ENCODE peak calls at places on chromosomes 1 and 21, in five cellular contexts. R, X, K, S and F are unnamed samples.
A peak's percentile ranks its signal among the peaks of the same experiment; 100 is the strongest.

GRCh38 chr1:89736937-89737733 is 83.7 kb upstream of the LRRC8D start:
- DNase-seq in X (no peak), R (no peak), S (no peak), K (no peak), F (no peak)

GRCh38 chr1:41529621-41530395 is 45.3 kb upstream of the EDN2 start:
- DNase-seq in X (no peak), S (no peak), K (no peak), R (no peak), F (no peak)

GRCh38 chr21:46035809-46036695 is 54.5 kb downstream of the COL6A1 start:
- DNase-seq in X (peak; percentile 79), S (no peak), K (peak; percentile 40), R (no peak), F (peak; percentile 71)

GRCh38 chr1:116006486-116006964 is 30.2 kb downstream of the SLC22A15 start:
- DNase-seq in R (no peak), K (no peak), X (no peak), S (no peak), F (no peak)

GRCh38 chr1:242530761-242531160 is 6.3 kb upstream of the PLD5 start:
- DNase-seq in S (no peak), K (no peak), R (no peak), X (no peak), F (no peak)

GRCh38 chr1:16120940-16121410 is 34.9 kb downstream of the EPHA2 start:
- DNase-seq in R (no peak), K (no peak), S (no peak), X (no peak), F (no peak)

GRCh38 chr1:35452086-35452485 is 105.1 kb downstream of the KIAA0319L start:
- DNase-seq in S (no peak), X (no peak), R (no peak), K (no peak), F (peak; percentile 60)

GRCh38 chr1:162389021-162389818 is 7.7 kb downstream of the C1orf226 start:
- DNase-seq in S (no peak), K (no peak), X (no peak), R (no peak), F (no peak)

GRCh38 chr1:162285149-162285561 is 91.5 kb downstream of the SPATA46 start:
- DNase-seq in S (no peak), K (no peak), R (no peak), X (no peak), F (peak; percentile 28)

GRCh38 chr1:232462200-232462599 is 167.7 kb downstream of the SIPA1L2 start:
- DNase-seq in X (no peak), K (peak; percentile 31), S (no peak), R (no peak), F (no peak)

GRCh38 chr1:46948629-46949282 is 7.5 kb upstream of the CYP4A11 start:
- DNase-seq in R (no peak), S (no peak), K (no peak), X (no peak), F (no peak)

GRCh38 chr1:244383278-244383884 is 68.3 kb downstream of the ADSS2 start:
- DNase-seq in X (no peak), R (no peak), K (no peak), S (no peak), F (no peak)

GRCh38 chr1:24047101-24047459 is 64.9 kb downstream of the MYOM3 start:
- DNase-seq in K (no peak), R (peak; percentile 28), S (no peak), X (no peak), F (peak; percentile 33)

GRCh38 chr1:25513666-25514065 is 29.7 kb upstream of the LDLRAP1 start:
- DNase-seq in X (no peak), R (no peak), S (no peak), K (no peak), F (no peak)

GRCh38 chr21:33158654-33159053 is 71.1 kb upstream of the IFNAR2 start:
- DNase-seq in K (no peak), R (no peak), X (no peak), S (no peak), F (no peak)

GRCh38 chr1:71045463-71046028 is 2.1 kb downstream of the PTGER3 start:
- DNase-seq in S (no peak), X (no peak), K (no peak), R (no peak), F (no peak)

GRCh38 chr1:24216254-24216653 is 29.2 kb upstream of the IFNLR1 start:
- DNase-seq in X (no peak), K (no peak), R (no peak), S (no peak), F (no peak)

GRCh38 chr1:233114159-233114558 is 163.7 kb downstream of the NTPCR start:
- DNase-seq in K (peak; percentile 42), S (no peak), R (no peak), X (no peak), F (no peak)

GRCh38 chr1:210669951-210670350 is 341.2 kb downstream of the HHAT start:
- DNase-seq in S (no peak), X (no peak), R (no peak), K (no peak), F (no peak)

GRCh38 chr1:39872698-39873097 is 10.6 kb downstream of the TRIT1 start:
- DNase-seq in K (no peak), S (no peak), R (no peak), X (no peak), F (no peak)

GRCh38 chr21:46189959-46190490 is 5.8 kb upstream of the SPATC1L start:
- DNase-seq in K (no peak), R (no peak), S (no peak), X (peak; percentile 18), F (no peak)

DNA sequence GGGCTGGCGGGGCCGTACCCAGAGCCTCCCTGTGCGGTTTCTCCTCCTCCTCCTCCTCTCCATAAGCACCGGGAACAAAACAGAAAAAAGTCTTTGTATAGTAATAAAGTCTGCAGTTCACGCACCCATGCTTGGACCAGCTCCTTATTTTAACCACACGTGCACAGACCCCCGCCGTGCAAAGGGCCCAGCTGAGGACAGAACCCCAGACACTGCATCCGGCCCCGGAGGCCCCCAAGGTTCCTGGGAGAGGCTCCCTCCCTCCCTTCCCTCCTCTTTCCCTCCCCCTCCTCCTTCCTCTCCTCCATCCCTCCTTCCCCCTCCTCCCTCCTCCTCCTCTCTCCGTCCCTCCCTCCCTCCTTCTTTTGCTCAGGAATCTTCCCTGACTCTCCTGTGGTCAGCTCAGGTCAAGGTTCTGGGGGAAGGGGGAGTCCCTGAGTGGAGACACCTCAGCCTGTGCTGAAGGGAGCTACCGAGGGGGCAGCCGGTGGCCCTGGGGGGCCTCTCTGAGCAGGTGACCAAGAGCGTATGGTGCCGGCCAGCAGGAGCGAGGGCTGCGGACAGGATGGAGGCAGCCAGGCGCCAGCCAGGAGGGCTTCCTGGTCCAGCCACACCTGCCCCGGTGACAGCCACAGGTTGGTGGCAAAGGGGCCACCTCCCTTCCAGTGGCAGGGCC is 3.3 kb upstream of the TTLL10 start:
- DNase-seq in R (no peak), K (no peak), X (no peak), S (no peak), F (no peak)
- H3K27me3 ChIP-seq in R (no peaks in the 10 kb centered on the region), K (peaks cover 44% of the 10 kb centered on the region), X (no peaks in the 10 kb centered on the region), S (peaks cover 5% of the 10 kb centered on the region), F (peaks cover 100% of the 10 kb centered on the region)

GRCh38 chr1:157274698-157275534 is 136.7 kb upstream of the ETV3 start:
- DNase-seq in S (no peak), K (peak; percentile 39), X (no peak), R (no peak), F (no peak)

GRCh38 chr1:157269656-157270375 is 131.6 kb upstream of the ETV3 start:
- DNase-seq in S (no peak), K (no peak), X (no peak), R (no peak), F (no peak)

GRCh38 chr1:157272264-157272663 is 134.1 kb upstream of the ETV3 start:
- DNase-seq in S (no peak), K (no peak), R (no peak), X (no peak), F (no peak)

GRCh38 chr1:157270705-157271274 is 132.6 kb upstream of the ETV3 start:
- DNase-seq in R (no peak), X (no peak), K (no peak), S (no peak), F (no peak)

DNA sequence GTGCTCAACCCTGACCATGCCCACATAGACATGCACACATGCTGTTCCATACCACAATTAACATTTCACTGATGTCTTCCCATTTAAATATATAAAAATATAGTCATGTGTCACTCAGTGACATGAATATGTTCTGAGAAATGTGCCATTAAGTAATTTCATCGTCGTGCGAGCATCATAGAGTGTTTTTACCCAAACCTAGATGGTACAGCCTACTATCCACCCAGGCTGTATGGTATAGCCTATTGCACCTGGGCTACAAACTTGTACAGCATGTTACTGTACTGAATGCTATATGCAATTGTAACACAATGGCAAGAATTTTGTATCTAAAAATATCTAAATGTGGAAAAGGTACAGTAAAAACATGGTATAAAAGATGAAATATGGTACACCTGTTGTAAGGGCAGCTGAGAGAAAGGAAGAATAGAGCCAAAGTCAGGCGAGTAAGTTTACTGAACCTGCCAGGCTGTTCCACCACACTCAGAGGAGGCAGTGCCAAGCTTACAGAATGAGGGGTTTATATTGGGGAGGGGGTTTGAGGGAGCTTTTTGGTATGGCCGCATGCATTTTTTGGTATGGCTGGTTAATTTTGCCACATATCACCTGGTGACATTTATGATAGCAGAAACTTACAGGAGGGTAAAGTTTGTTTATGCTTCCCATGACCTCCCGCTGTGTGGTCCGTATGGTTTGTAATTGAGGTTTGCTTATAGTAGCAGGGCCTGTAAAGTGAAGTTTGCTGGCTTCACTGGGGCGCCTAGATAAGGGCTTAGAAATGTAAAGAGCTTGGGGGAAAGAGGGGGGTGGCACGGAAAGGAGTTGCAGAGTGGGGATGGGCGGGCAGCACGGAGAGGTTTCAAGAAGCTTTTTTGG is 134.9 kb upstream of the ETV3 start:
- DNase-seq in S (no peak), K (no peak), X (no peak), R (no peak), F (no peak)
- H3K27me3 ChIP-seq in S (no peaks in the 10 kb centered on the region), K (no peaks in the 10 kb centered on the region), X (no peaks in the 10 kb centered on the region), R (no peaks in the 10 kb centered on the region), F (peaks cover 72% of the 10 kb centered on the region)

DNA sequence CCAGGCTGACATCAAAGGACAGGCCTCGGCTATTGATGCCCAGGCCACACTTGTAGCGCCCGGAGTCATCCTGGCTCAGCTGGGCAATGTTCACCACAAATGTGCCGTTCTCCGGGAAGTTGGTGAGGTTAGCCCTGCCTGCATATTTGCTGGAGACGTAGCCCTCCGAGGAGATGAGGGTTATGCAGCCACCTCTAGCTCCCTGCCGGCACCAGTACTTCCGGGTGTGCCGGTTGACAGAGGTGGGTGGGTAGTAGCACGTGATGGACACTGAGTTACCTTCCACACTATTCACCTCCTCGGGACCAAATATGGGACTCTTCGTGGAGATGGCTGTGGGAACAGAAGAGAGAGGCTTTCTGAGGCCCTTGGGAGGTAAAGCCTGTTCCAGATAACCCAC is 7.1 kb downstream of the PIGR start:
- DNase-seq in R (no peak), K (no peak), X (no peak), S (no peak), F (no peak)
- H3K27me3 ChIP-seq in R (no peaks in the 10 kb centered on the region), K (peaks cover 9% of the 10 kb centered on the region), X (no peaks in the 10 kb centered on the region), S (no peaks in the 10 kb centered on the region), F (peaks cover 33% of the 10 kb centered on the region)

DNA sequence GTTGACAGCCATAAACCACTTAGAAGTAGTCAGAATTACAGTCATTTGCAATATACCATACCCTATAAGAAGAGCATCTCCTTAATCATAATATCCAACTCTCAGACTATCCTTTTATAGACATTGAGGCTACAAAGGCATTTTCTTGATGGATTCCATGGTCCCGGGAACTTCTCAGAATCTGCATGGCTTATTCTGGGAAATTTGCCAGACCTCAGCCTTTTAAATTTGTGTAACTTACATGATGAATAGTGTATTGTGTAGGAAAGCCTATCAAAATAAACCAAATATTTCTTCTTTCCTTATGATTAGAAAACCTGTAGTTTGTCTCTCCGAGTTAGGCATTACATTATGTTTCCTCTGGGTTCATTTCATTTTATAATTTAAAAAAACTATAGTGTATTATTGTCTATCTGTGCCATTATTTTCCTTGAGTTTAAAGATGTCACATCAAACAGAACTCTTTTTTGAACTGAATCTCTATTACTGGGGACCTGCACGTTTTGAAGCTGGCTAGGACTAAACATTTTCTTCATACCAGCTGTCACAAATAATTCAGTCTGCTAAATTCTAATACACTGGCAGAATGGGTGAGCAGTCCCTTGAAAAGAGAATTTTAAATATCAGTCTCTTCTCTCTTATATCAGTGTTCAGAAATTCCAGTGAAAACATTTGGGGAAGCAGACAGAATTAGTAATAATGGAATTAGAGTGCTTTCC is 102.9 kb downstream of the GABPA start:
- DNase-seq in X (no peak), S (no peak), R (no peak), K (peak; percentile 62), F (no peak)
- H3K27me3 ChIP-seq in X (no peaks in the 10 kb centered on the region), S (no peaks in the 10 kb centered on the region), R (no peaks in the 10 kb centered on the region), K (no peaks in the 10 kb centered on the region), F (peaks cover 4% of the 10 kb centered on the region)